ENCODE peak calls at places on chromosomes 6 and 20, in five cellular contexts. One of them, this sample, is unnamed.

GRCh38 chr6:106244931-106245330 is 80.6 kb downstream of the ATG5 start:
- DNase-seq in spleen: no peak
- DNase-seq in BJ: no peak
- DNase-seq in nucleus accumbens: no peak
- DNase-seq in activated naive CD4-positive, alpha-beta T cell treated with Interleukin-2 at 50 U/mL for 16 hours: no peak
- DNase-seq in this sample: no peak

GRCh38 chr20:53513489-53514298 is 79.9 kb downstream of the ZNF217 start:
- DNase-seq in BJ: no peak
- DNase-seq in nucleus accumbens: peak
- DNase-seq in spleen: no peak
- DNase-seq in activated naive CD4-positive, alpha-beta T cell treated with Interleukin-2 at 50 U/mL for 16 hours: no peak
- DNase-seq in this sample: no peak

GRCh38 chr6:67952121-67952520 is 683.0 kb upstream of the ADGRB3 start:
- DNase-seq in spleen: no peak
- DNase-seq in BJ: peak
- DNase-seq in activated naive CD4-positive, alpha-beta T cell treated with Interleukin-2 at 50 U/mL for 16 hours: no peak
- DNase-seq in nucleus accumbens: no peak
- DNase-seq in this sample: no peak

GRCh38 chr6:156773476-156773875 is 3.7 kb upstream of the ARID1B start:
- DNase-seq in BJ: no peak
- DNase-seq in nucleus accumbens: no peak
- DNase-seq in activated naive CD4-positive, alpha-beta T cell treated with Interleukin-2 at 50 U/mL for 16 hours: no peak
- DNase-seq in spleen: no peak
- DNase-seq in this sample: no peak

GRCh38 chr20:63657260-63657936 is 714 bp upstream of the RTEL1 start:
- DNase-seq in activated naive CD4-positive, alpha-beta T cell treated with Interleukin-2 at 50 U/mL for 16 hours: no peak
- DNase-seq in nucleus accumbens: no peak
- DNase-seq in spleen: peak
- DNase-seq in BJ: no peak
- DNase-seq in this sample: no peak

GRCh38 chr6:34247481-34248197 is 1.2 kb downstream of the SMIM29 start:
- DNase-seq in spleen: peak
- DNase-seq in BJ: no peak
- DNase-seq in nucleus accumbens: no peak
- DNase-seq in activated naive CD4-positive, alpha-beta T cell treated with Interleukin-2 at 50 U/mL for 16 hours: no peak
- DNase-seq in this sample: no peak

GRCh38 chr6:129314575-129314974 is 395.4 kb downstream of the ARHGAP18 start:
- DNase-seq in nucleus accumbens: no peak
- DNase-seq in spleen: no peak
- DNase-seq in activated naive CD4-positive, alpha-beta T cell treated with Interleukin-2 at 50 U/mL for 16 hours: no peak
- DNase-seq in BJ: no peak
- DNase-seq in this sample: no peak

GRCh38 chr20:1430004-1430451 is 36.6 kb downstream of the NSFL1C start:
- DNase-seq in nucleus accumbens: no peak
- DNase-seq in spleen: no peak
- DNase-seq in BJ: no peak
- DNase-seq in activated naive CD4-positive, alpha-beta T cell treated with Interleukin-2 at 50 U/mL for 16 hours: no peak
- DNase-seq in this sample: no peak

GRCh38 chr20:53942121-53942816 is 128.1 kb downstream of the BCAS1 start:
- DNase-seq in nucleus accumbens: no peak
- DNase-seq in activated naive CD4-positive, alpha-beta T cell treated with Interleukin-2 at 50 U/mL for 16 hours: no peak
- DNase-seq in BJ: no peak
- DNase-seq in spleen: no peak
- DNase-seq in this sample: no peak

GRCh38 chr6:8579372-8579771 is 144.0 kb upstream of the SLC35B3 start:
- DNase-seq in nucleus accumbens: no peak
- DNase-seq in spleen: no peak
- DNase-seq in BJ: no peak
- DNase-seq in activated naive CD4-positive, alpha-beta T cell treated with Interleukin-2 at 50 U/mL for 16 hours: no peak
- DNase-seq in this sample: no peak

GRCh38 chr20:56998438-56998837 is 268.0 kb downstream of the BMP7 start:
- DNase-seq in spleen: no peak
- DNase-seq in activated naive CD4-positive, alpha-beta T cell treated with Interleukin-2 at 50 U/mL for 16 hours: no peak
- DNase-seq in nucleus accumbens: no peak
- DNase-seq in BJ: no peak
- DNase-seq in this sample: no peak

GRCh38 chr20:17863577-17864292 is 104.9 kb downstream of the SNX5 start:
- DNase-seq in BJ: no peak
- DNase-seq in nucleus accumbens: no peak
- DNase-seq in activated naive CD4-positive, alpha-beta T cell treated with Interleukin-2 at 50 U/mL for 16 hours: no peak
- DNase-seq in spleen: peak
- DNase-seq in this sample: no peak

GRCh38 chr6:5124526-5124925 is 39.4 kb downstream of the PPP1R3G start:
- DNase-seq in nucleus accumbens: no peak
- DNase-seq in activated naive CD4-positive, alpha-beta T cell treated with Interleukin-2 at 50 U/mL for 16 hours: no peak
- DNase-seq in BJ: no peak
- DNase-seq in spleen: no peak
- DNase-seq in this sample: no peak

GRCh38 chr6:13986700-13987399 is 62.1 kb downstream of the RNF182 start:
- DNase-seq in BJ: no peak
- DNase-seq in nucleus accumbens: no peak
- DNase-seq in activated naive CD4-positive, alpha-beta T cell treated with Interleukin-2 at 50 U/mL for 16 hours: no peak
- DNase-seq in spleen: no peak
- DNase-seq in this sample: no peak

GRCh38 chr20:23445596-23446217 is 6.2 kb downstream of the CSTL1 start:
- DNase-seq in BJ: peak
- DNase-seq in nucleus accumbens: no peak
- DNase-seq in activated naive CD4-positive, alpha-beta T cell treated with Interleukin-2 at 50 U/mL for 16 hours: no peak
- DNase-seq in spleen: no peak
- DNase-seq in this sample: no peak

GRCh38 chr6:15555101-15556038 is 107.5 kb downstream of the DTNBP1 start:
- DNase-seq in activated naive CD4-positive, alpha-beta T cell treated with Interleukin-2 at 50 U/mL for 16 hours: no peak
- DNase-seq in nucleus accumbens: no peak
- DNase-seq in spleen: no peak
- DNase-seq in BJ: no peak
- DNase-seq in this sample: no peak

GRCh38 chr6:20126789-20127653 is 85.2 kb downstream of the MBOAT1 start:
- DNase-seq in activated naive CD4-positive, alpha-beta T cell treated with Interleukin-2 at 50 U/mL for 16 hours: peak
- DNase-seq in BJ: no peak
- DNase-seq in spleen: peak
- DNase-seq in nucleus accumbens: peak
- DNase-seq in this sample: peak

GRCh38 chr6:115934829-115935228 is 125.9 kb downstream of the FRK start:
- DNase-seq in nucleus accumbens: no peak
- DNase-seq in activated naive CD4-positive, alpha-beta T cell treated with Interleukin-2 at 50 U/mL for 16 hours: no peak
- DNase-seq in spleen: no peak
- DNase-seq in BJ: no peak
- DNase-seq in this sample: no peak

GRCh38 chr6:139925894-139926641 is 551.6 kb upstream of the CITED2 start:
- DNase-seq in nucleus accumbens: no peak
- DNase-seq in BJ: no peak
- DNase-seq in activated naive CD4-positive, alpha-beta T cell treated with Interleukin-2 at 50 U/mL for 16 hours: no peak
- DNase-seq in spleen: no peak
- DNase-seq in this sample: no peak

GRCh38 chr6:53032853-53033252 is 32.4 kb upstream of the FBXO9 start:
- DNase-seq in BJ: no peak
- DNase-seq in activated naive CD4-positive, alpha-beta T cell treated with Interleukin-2 at 50 U/mL for 16 hours: no peak
- DNase-seq in nucleus accumbens: peak
- DNase-seq in spleen: no peak
- DNase-seq in this sample: no peak

GRCh38 chr6:158068156-158068892 is 86.7 kb downstream of the SYNJ2 start:
- DNase-seq in activated naive CD4-positive, alpha-beta T cell treated with Interleukin-2 at 50 U/mL for 16 hours: no peak
- DNase-seq in spleen: no peak
- DNase-seq in BJ: no peak
- DNase-seq in nucleus accumbens: no peak
- DNase-seq in this sample: no peak

GRCh38 chr20:49674383-49675352 is 39.0 kb downstream of the B4GALT5 start:
- DNase-seq in spleen: no peak
- DNase-seq in BJ: no peak
- DNase-seq in nucleus accumbens: no peak
- DNase-seq in activated naive CD4-positive, alpha-beta T cell treated with Interleukin-2 at 50 U/mL for 16 hours: no peak
- DNase-seq in this sample: no peak

GRCh38 chr6:140048202-140048790 is 673.8 kb upstream of the CITED2 start:
- DNase-seq in BJ: no peak
- DNase-seq in spleen: no peak
- DNase-seq in nucleus accumbens: no peak
- DNase-seq in activated naive CD4-positive, alpha-beta T cell treated with Interleukin-2 at 50 U/mL for 16 hours: no peak
- DNase-seq in this sample: no peak

GRCh38 chr6:26172496-26172958 is 85.3 kb downstream of the HFE start:
- DNase-seq in activated naive CD4-positive, alpha-beta T cell treated with Interleukin-2 at 50 U/mL for 16 hours: no peak
- DNase-seq in spleen: no peak
- DNase-seq in BJ: no peak
- DNase-seq in nucleus accumbens: no peak
- DNase-seq in this sample: no peak

GRCh38 chr20:52190437-52191131 is 995 bp downstream of the ZFP64 start:
- DNase-seq in nucleus accumbens: no peak
- DNase-seq in activated naive CD4-positive, alpha-beta T cell treated with Interleukin-2 at 50 U/mL for 16 hours: peak
- DNase-seq in spleen: no peak
- DNase-seq in BJ: no peak
- DNase-seq in this sample: no peak

GRCh38 chr6:31397901-31398300 is 5.5 kb upstream of the MICA start:
- DNase-seq in spleen: no peak
- DNase-seq in activated naive CD4-positive, alpha-beta T cell treated with Interleukin-2 at 50 U/mL for 16 hours: no peak
- DNase-seq in nucleus accumbens: no peak
- DNase-seq in BJ: no peak
- DNase-seq in this sample: no peak

GRCh38 chr6:45539124-45539523 is 161.4 kb upstream of the SUPT3H start:
- DNase-seq in activated naive CD4-positive, alpha-beta T cell treated with Interleukin-2 at 50 U/mL for 16 hours: no peak
- DNase-seq in spleen: no peak
- DNase-seq in BJ: no peak
- DNase-seq in nucleus accumbens: no peak
- DNase-seq in this sample: no peak

GRCh38 chr20:35271904-35272303 is 6.0 kb downstream of the MMP24OS start:
- DNase-seq in nucleus accumbens: no peak
- DNase-seq in spleen: no peak
- DNase-seq in BJ: no peak
- DNase-seq in activated naive CD4-positive, alpha-beta T cell treated with Interleukin-2 at 50 U/mL for 16 hours: no peak
- DNase-seq in this sample: no peak

GRCh38 chr6:32194825-32195651 is 2.6 kb upstream of the GPSM3 start:
- DNase-seq in spleen: no peak
- DNase-seq in activated naive CD4-positive, alpha-beta T cell treated with Interleukin-2 at 50 U/mL for 16 hours: peak
- DNase-seq in BJ: no peak
- DNase-seq in nucleus accumbens: peak
- DNase-seq in this sample: no peak

GRCh38 chr6:31794866-31795615 is 511 bp downstream of the VARS1 start:
- DNase-seq in nucleus accumbens: no peak
- DNase-seq in spleen: peak
- DNase-seq in activated naive CD4-positive, alpha-beta T cell treated with Interleukin-2 at 50 U/mL for 16 hours: no peak
- DNase-seq in BJ: no peak
- DNase-seq in this sample: no peak

GRCh38 chr6:90425161-90425641 is 128.6 kb upstream of the BACH2 start:
- DNase-seq in spleen: no peak
- DNase-seq in nucleus accumbens: no peak
- DNase-seq in activated naive CD4-positive, alpha-beta T cell treated with Interleukin-2 at 50 U/mL for 16 hours: no peak
- DNase-seq in BJ: no peak
- DNase-seq in this sample: no peak

GRCh38 chr6:114108119-114109002 is 137.4 kb upstream of the HDAC2 start:
- DNase-seq in spleen: no peak
- DNase-seq in BJ: peak
- DNase-seq in nucleus accumbens: peak
- DNase-seq in activated naive CD4-positive, alpha-beta T cell treated with Interleukin-2 at 50 U/mL for 16 hours: peak
- DNase-seq in this sample: no peak

GRCh38 chr6:16154904-16155303 is 26.0 kb downstream of the MYLIP start:
- DNase-seq in nucleus accumbens: no peak
- DNase-seq in BJ: no peak
- DNase-seq in activated naive CD4-positive, alpha-beta T cell treated with Interleukin-2 at 50 U/mL for 16 hours: no peak
- DNase-seq in spleen: no peak
- DNase-seq in this sample: no peak

This sample was measured in T-helper 17 cell.